ENCODE peak calls at places on chromosomes 12 and 14, in ten cellular contexts. K is activated T-cell treated with anti-CD3 and anti-CD28 coated beads, Interleukin-2, amount 50 U/mL, for 72 hours; H is cerebellum; G is occipital lobe; W is dorsolateral prefrontal cortex; I is posterior cingulate gyrus; U is activated CD4-positive, alpha-beta T cell treated with anti-CD3 and anti-CD28 coated beads for 24 hours; M is foreskin melanocyte; A is glutamatergic neuron; S is GM13977. C is an unnamed sample.

GRCh38 chr12:6606331-6607131 is 648 bp downstream of the CHD4 start:
- DNase-seq in K (peak; percentile 67), H (peak; percentile 52), G (peak; percentile 54), W (no peak), I (peak; percentile 52), U (peak; percentile 47), M (no peak), A (peak; percentile 79), S (peak; percentile 59), C (peak; percentile 34)

GRCh38 chr12:122031342-122032216 is 9.9 kb downstream of the BCL7A start:
- DNase-seq in K (peak; percentile 58), H (no peak), G (no peak), W (no peak), I (peak; percentile 49), U (peak; percentile 63), M (peak; percentile 12), A (peak; percentile 87), S (no peak), C (peak; percentile 67)

GRCh38 chr12:45257185-45257585 is 41.3 kb downstream of the ANO6 start:
- DNase-seq in K (no peak), H (no peak), G (no peak), W (no peak), I (no peak), U (no peak), M (no peak), A (no peak), S (peak; percentile 45), C (no peak)

GRCh38 chr14:104572024-104572623 is 7.4 kb upstream of the C14orf180 start:
- DNase-seq in K (no peak), H (no peak), G (no peak), W (no peak), I (no peak), U (no peak), M (no peak), A (no peak), S (no peak), C (no peak)

GRCh38 chr12:102549691-102550090 is 69.3 kb upstream of the IGF1 start:
- DNase-seq in K (no peak), H (no peak), G (no peak), W (no peak), I (no peak), U (no peak), M (no peak), A (no peak), S (no peak), C (no peak)

GRCh38 chr14:95516554-95517209 is at the start of gene SYNE3:
- DNase-seq in K (peak; percentile 80), H (no peak), G (no peak), W (no peak), I (no peak), U (peak; percentile 47), M (no peak), A (peak; percentile 48), S (peak; percentile 93), C (peak; percentile 74)

GRCh38 chr12:26109343-26109841 is 15.4 kb downstream of the BHLHE41 start:
- DNase-seq in K (no peak), H (no peak), G (no peak), W (no peak), I (no peak), U (no peak), M (no peak), A (no peak), S (no peak), C (no peak)

GRCh38 chr12:68978678-68979077 is 45.7 kb upstream of the CPM start:
- DNase-seq in K (no peak), H (no peak), G (no peak), W (no peak), I (no peak), U (no peak), M (no peak), A (no peak), S (no peak), C (no peak)

GRCh38 chr12:25701290-25701689 is 148.2 kb upstream of the LMNTD1 start:
- DNase-seq in K (no peak), H (no peak), G (no peak), W (no peak), I (no peak), U (no peak), M (no peak), A (no peak), S (no peak), C (no peak)

GRCh38 chr14:75628816-75629215 is 31.9 kb downstream of the ERG28 start:
- DNase-seq in K (no peak), H (no peak), G (no peak), W (no peak), I (no peak), U (no peak), M (no peak), A (no peak), S (no peak), C (no peak)

GRCh38 chr12:52745554-52745953 is 31.6 kb downstream of the KRT76 start:
- DNase-seq in K (no peak), H (no peak), G (no peak), W (no peak), I (no peak), U (no peak), M (no peak), A (no peak), S (no peak), C (no peak)

GRCh38 chr14:47442206-47442605 is 233.2 kb downstream of the MDGA2 start:
- DNase-seq in K (no peak), H (no peak), G (no peak), W (no peak), I (no peak), U (no peak), M (peak; percentile 38), A (peak; percentile 17), S (no peak), C (peak; percentile 0)

GRCh38 chr12:81502912-81503695 is 256.0 kb downstream of the PPFIA2 start:
- DNase-seq in K (no peak), H (no peak), G (no peak), W (no peak), I (no peak), U (no peak), M (peak; percentile 50), A (no peak), S (no peak), C (no peak)

GRCh38 chr14:91163316-91163715 is 49.4 kb downstream of the DGLUCY start:
- DNase-seq in K (no peak), H (no peak), G (peak; percentile 38), W (no peak), I (no peak), U (no peak), M (no peak), A (no peak), S (no peak), C (no peak)

GRCh38 chr14:76377675-76378074 is 1.7 kb downstream of the ESRRB start:
- DNase-seq in K (no peak), H (no peak), G (no peak), W (no peak), I (no peak), U (no peak), M (no peak), A (no peak), S (no peak), C (no peak)

GRCh38 chr12:26135010-26135420 is 10.2 kb upstream of the BHLHE41 start:
- DNase-seq in K (no peak), H (no peak), G (no peak), W (no peak), I (no peak), U (no peak), M (no peak), A (no peak), S (no peak), C (no peak)

GRCh38 chr12:3922033-3922432 is 48.8 kb upstream of the PARP11 start:
- DNase-seq in K (no peak), H (no peak), G (no peak), W (no peak), I (no peak), U (no peak), M (no peak), A (no peak), S (no peak), C (no peak)

GRCh38 chr12:46230985-46231384 is 37.9 kb downstream of the SLC38A1 start:
- DNase-seq in K (no peak), H (no peak), G (no peak), W (no peak), I (no peak), U (no peak), M (no peak), A (no peak), S (no peak), C (no peak)

GRCh38 chr12:101927042-101927441 is 49.7 kb downstream of the DRAM1 start:
- DNase-seq in K (no peak), H (no peak), G (no peak), W (no peak), I (no peak), U (no peak), M (no peak), A (no peak), S (no peak), C (no peak)

GRCh38 chr12:10362325-10362724 is 27.5 kb downstream of the KLRK1 start:
- DNase-seq in K (no peak), H (no peak), G (no peak), W (no peak), I (no peak), U (no peak), M (no peak), A (no peak), S (no peak), C (no peak)

GRCh38 chr14:29016050-29016900 is 249.7 kb downstream of the FOXG1 start:
- DNase-seq in K (peak; percentile 5), H (no peak), G (no peak), W (no peak), I (no peak), U (no peak), M (peak; percentile 23), A (peak; percentile 83), S (peak; percentile 3), C (peak; percentile 6)

GRCh38 chr14:44981198-44981597 is 19.2 kb downstream of the TOGARAM1 start:
- DNase-seq in K (no peak), H (no peak), G (no peak), W (no peak), I (no peak), U (no peak), M (no peak), A (no peak), S (no peak), C (no peak)

GRCh38 chr14:68506021-68506644 is 286.7 kb downstream of the ZFP36L1 start:
- DNase-seq in K (no peak), H (no peak), G (no peak), W (no peak), I (no peak), U (no peak), M (peak; percentile 3), A (no peak), S (no peak), C (no peak)

GRCh38 chr12:14664434-14665023 is 31.9 kb downstream of the GUCY2C start:
- DNase-seq in K (peak; percentile 28), H (peak; percentile 24), G (no peak), W (no peak), I (no peak), U (no peak), M (peak; percentile 32), A (no peak), S (peak; percentile 38), C (no peak)

GRCh38 chr14:73008501-73008900 is 18.4 kb downstream of the ZFYVE1 start:
- DNase-seq in K (no peak), H (no peak), G (no peak), W (no peak), I (no peak), U (no peak), M (peak; percentile 24), A (no peak), S (no peak), C (no peak)

GRCh38 chr12:99911967-99912366 is 72.8 kb downstream of the ANKS1B start:
- DNase-seq in K (no peak), H (no peak), G (no peak), W (no peak), I (no peak), U (no peak), M (no peak), A (no peak), S (peak; percentile 4), C (no peak)

GRCh38 chr14:64266206-64266605 is 28.0 kb downstream of the ESR2 start:
- DNase-seq in K (no peak), H (no peak), G (no peak), W (no peak), I (no peak), U (no peak), M (peak; percentile 50), A (no peak), S (no peak), C (no peak)

GRCh38 chr14:102043251-102044025 is 43.4 kb downstream of the HSP90AA1 start:
- DNase-seq in K (no peak), H (peak; percentile 71), G (peak; percentile 34), W (no peak), I (no peak), U (no peak), M (peak; percentile 35), A (no peak), S (no peak), C (no peak)